ENCODE peak calls at places on chromosomes 1 and 21, in seven cellular contexts. F is ascending aorta, T is hepatocyte, B is fibroblast of lung, X is GM12865, J is pancreas, R is OCI-LY7. G is an unnamed sample.

GRCh38 chr1:216464489-216464888 is 41.2 kb upstream of the USH2A start:
- DNase-seq in X (no peak), J (no peak), F (no peak), T (no peak), B (peak), R (no peak), G (peak)

GRCh38 chr1:236142358-236143103 is at the start of gene GPR137B:
- DNase-seq in R (peak), F (no peak), X (peak), T (peak), J (peak), B (peak), G (no peak)

GRCh38 chr1:112396668-112397025 is 633 bp downstream of the CTTNBP2NL start:
- DNase-seq in X (no peak), R (peak), J (no peak), B (peak), T (peak), F (no peak), G (no peak)

GRCh38 chr1:234606731-234607090 is 3.3 kb downstream of the IRF2BP2 start:
- DNase-seq in F (no peak), J (no peak), R (no peak), T (no peak), B (no peak), X (no peak), G (no peak)

GRCh38 chr1:112358798-112359408 is 37.1 kb upstream of the CTTNBP2NL start:
- DNase-seq in X (peak), J (peak), R (peak), B (peak), F (no peak), T (peak), G (peak)

GRCh38 chr21:42941696-42942085 is 16.3 kb upstream of the ERVH48-1 start:
- DNase-seq in R (no peak), T (no peak), F (no peak), B (no peak), X (no peak), J (no peak), G (no peak)

GRCh38 chr1:67752306-67752705 is 67.3 kb downstream of the GADD45A start:
- DNase-seq in R (no peak), B (no peak), J (no peak), T (no peak), F (no peak), X (no peak), G (no peak)

GRCh38 chr1:113930499-113931161 is 1.5 kb downstream of the HIPK1 start:
- DNase-seq in T (peak), X (peak), B (peak), R (peak), J (no peak), F (no peak), G (no peak)

GRCh38 chr1:41540886-41541591 is 56.6 kb upstream of the EDN2 start:
- DNase-seq in T (no peak), X (peak), J (no peak), B (peak), R (no peak), F (peak), G (no peak)

GRCh38 chr1:1773874-1774273 is 4.4 kb downstream of the NADK start:
- DNase-seq in F (no peak), B (no peak), X (no peak), J (no peak), R (no peak), T (no peak), G (no peak)

GRCh38 chr21:42566524-42567180 is 53.0 kb downstream of the SLC37A1 start:
- DNase-seq in F (no peak), B (no peak), J (no peak), R (no peak), X (no peak), T (no peak), G (no peak)

GRCh38 chr1:97832490-97832889 is 88.3 kb downstream of the DPYD start:
- DNase-seq in R (no peak), F (no peak), T (no peak), B (peak), J (no peak), X (no peak), G (peak)

GRCh38 chr1:151980287-151981177 is 13.1 kb downstream of the S100A10 start:
- DNase-seq in J (no peak), R (no peak), F (no peak), T (peak), B (peak), X (no peak), G (no peak)

GRCh38 chr21:18298228-18298627 is 53.6 kb downstream of the CHODL start:
- DNase-seq in R (peak), T (no peak), J (no peak), B (no peak), X (no peak), F (no peak), G (no peak)

GRCh38 chr1:21668232-21669032 is 725 bp downstream of the RAP1GAP start:
- DNase-seq in T (no peak), F (no peak), X (no peak), J (no peak), B (no peak), R (no peak), G (no peak)

GRCh38 chr1:168285971-168286628 is 5.4 kb downstream of the TBX19 start:
- DNase-seq in X (no peak), B (no peak), F (no peak), T (no peak), R (no peak), J (no peak), G (no peak)

GRCh38 chr1:50975436-50975835 is 5.4 kb downstream of the CDKN2C start:
- DNase-seq in J (no peak), F (no peak), X (no peak), B (no peak), R (no peak), T (no peak), G (no peak)

GRCh38 chr1:171754381-171754705 is 12.5 kb upstream of the VAMP4 start:
- DNase-seq in R (no peak), X (no peak), B (peak), J (no peak), T (no peak), F (no peak), G (no peak)

GRCh38 chr1:30515746-30516504 is 207.5 kb downstream of the MATN1 start:
- DNase-seq in R (no peak), X (no peak), B (no peak), J (peak), F (no peak), T (no peak), G (no peak)

GRCh38 chr1:54460346-54460745 is 54.2 kb upstream of the SSBP3 start:
- DNase-seq in X (no peak), F (no peak), T (no peak), B (no peak), J (no peak), R (no peak), G (no peak)

GRCh38 chr1:5423109-5423508 is 569.1 kb downstream of the NPHP4 start:
- DNase-seq in T (peak), B (no peak), J (peak), R (peak), F (no peak), X (no peak), G (no peak)

GRCh38 chr1:184160236-184160635 is 108.7 kb downstream of the TSEN15 start:
- DNase-seq in R (no peak), J (no peak), B (peak), F (no peak), X (peak), T (no peak), G (no peak)

GRCh38 chr1:119859647-119860046 is 36.7 kb downstream of the ADAM30 start:
- DNase-seq in J (no peak), F (no peak), R (no peak), B (peak), T (no peak), X (no peak), G (no peak)

GRCh38 chr21:34558166-34558565 is 46.2 kb upstream of the KCNE1 start:
- DNase-seq in B (no peak), F (no peak), T (no peak), X (no peak), J (no peak), R (no peak), G (no peak)

GRCh38 chr1:204095248-204095640 is 22.3 kb downstream of the SOX13 start:
- DNase-seq in T (no peak), F (no peak), R (no peak), B (no peak), J (no peak), X (no peak), G (no peak)

GRCh38 chr21:39232926-39233325 is 49.7 kb upstream of the PSMG1 start:
- DNase-seq in B (peak), X (no peak), R (no peak), T (peak), J (no peak), F (no peak), G (no peak)

GRCh38 chr1:22018583-22019559 is 17.4 kb downstream of the CELA3A start:
- DNase-seq in J (no peak), F (no peak), T (no peak), X (peak), B (peak), R (peak), G (peak)

GRCh38 chr1:3350441-3351261 is 103.8 kb upstream of the ARHGEF16 start:
- DNase-seq in X (no peak), R (no peak), F (peak), B (no peak), T (no peak), J (no peak), G (no peak)

GRCh38 chr1:197269053-197269452 is 1.0 kb downstream of the CRB1 start:
- DNase-seq in B (no peak), F (no peak), R (no peak), X (no peak), J (no peak), T (no peak), G (no peak)

GRCh38 chr1:89356658-89357400 is 7.0 kb upstream of the GBP6 start:
- DNase-seq in T (peak), J (no peak), R (no peak), F (no peak), X (no peak), B (peak), G (no peak)

GRCh38 chr1:150148834-150149489 is 754 bp upstream of the PLEKHO1 start:
- DNase-seq in X (no peak), J (no peak), B (no peak), R (no peak), F (no peak), T (no peak), G (no peak)

GRCh38 chr1:174761257-174761760 is 238.4 kb upstream of the CACYBP start:
- DNase-seq in J (no peak), B (no peak), F (no peak), X (no peak), T (no peak), R (no peak), G (no peak)

DNA sequence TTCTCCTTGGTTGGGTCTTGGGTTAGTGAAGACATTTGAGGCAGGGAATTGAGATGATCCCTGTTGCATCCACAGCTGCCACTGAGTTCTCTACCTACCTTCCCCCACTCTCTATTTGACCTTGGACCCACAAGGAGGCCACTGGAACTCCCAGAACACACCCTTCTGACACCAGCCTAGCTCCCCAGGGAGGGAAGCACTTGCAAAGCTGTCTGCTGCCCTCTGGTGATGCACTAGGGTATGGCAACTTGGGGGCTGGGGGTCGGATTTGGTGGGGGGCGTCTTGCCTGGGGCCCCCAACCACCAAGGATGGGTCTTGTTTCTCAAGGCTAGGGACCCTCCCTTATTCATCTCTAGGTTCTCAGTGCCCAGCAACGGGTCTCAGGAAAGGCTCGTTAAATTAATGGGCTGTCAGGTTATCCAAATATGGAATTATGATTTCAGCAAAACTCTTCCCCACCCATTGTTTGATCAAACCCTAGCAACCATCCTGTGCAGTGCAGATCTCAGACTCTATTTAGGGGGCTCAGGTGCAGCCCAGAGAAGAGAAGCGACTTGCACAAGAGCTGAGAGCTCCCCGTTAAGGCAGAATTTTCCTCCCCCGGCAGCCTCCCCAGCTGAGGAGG is 177.8 kb upstream of the KLHDC7A start:
- DNase-seq in T (no peak), X (peak), J (no peak), F (no peak), R (peak), B (no peak), G (no peak)
- TF ChIP-seq CTCF in T (peak), X (peak), J (no peak), F (peak), R (peak), B (no peak), G (peak)

GRCh38 chr1:200273305-200273704 is 136.5 kb downstream of the ZNF281 start:
- DNase-seq in X (no peak), B (no peak), J (no peak), R (no peak), T (no peak), F (no peak), G (no peak)
- TF ChIP-seq CTCF in X (no peak), B (no peak), J (no peak), R (no peak), T (no peak), F (no peak), G (no peak)

GRCh38 chr1:110471131-110471530 is 20.2 kb downstream of the PROK1 start:
- DNase-seq in R (no peak), F (no peak), X (no peak), T (no peak), J (no peak), B (no peak), G (no peak)
- TF ChIP-seq CTCF in R (no peak), F (no peak), X (no peak), T (no peak), J (no peak), B (no peak), G (no peak)

GRCh38 chr1:37448185-37448584 is 26.2 kb upstream of the ZC3H12A start:
- DNase-seq in T (no peak), F (no peak), B (no peak), X (no peak), J (no peak), R (no peak), G (no peak)
- TF ChIP-seq CTCF in T (no peak), F (no peak), B (no peak), X (no peak), J (no peak), R (no peak), G (no peak)

DNA sequence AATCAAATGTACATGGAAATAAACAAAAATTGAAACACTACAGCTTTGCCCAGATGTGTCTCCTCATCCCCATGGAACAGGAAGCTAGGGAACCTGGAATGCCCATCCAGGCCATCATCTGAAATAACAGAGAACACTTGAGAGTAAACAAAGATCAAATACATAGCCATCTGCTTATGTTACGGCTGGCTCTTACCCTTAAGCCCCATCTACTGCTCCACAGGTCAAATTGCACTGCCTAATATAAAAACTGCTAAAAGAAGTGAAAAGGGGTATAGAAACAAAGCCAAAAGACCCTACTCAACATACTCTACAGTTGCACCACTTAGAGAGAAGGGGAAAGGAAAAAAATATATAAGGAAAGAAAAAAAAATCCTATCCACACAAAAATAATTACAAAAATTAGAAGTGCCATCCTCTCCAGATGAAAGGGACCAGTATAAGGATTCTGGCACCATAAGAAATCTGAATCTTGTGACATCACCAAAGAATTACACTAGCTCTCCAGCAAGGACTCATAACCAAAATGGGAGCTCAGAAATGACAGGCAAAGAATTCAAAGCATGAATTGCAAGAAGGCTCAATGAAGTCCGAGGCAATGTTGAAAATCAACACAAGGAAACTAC is 26.9 kb downstream of the OR6Y1 start:
- DNase-seq in J (no peak), R (peak), T (no peak), F (no peak), B (peak), X (peak), G (no peak)
- TF ChIP-seq CTCF in J (peak), R (peak), T (no peak), F (no peak), B (peak), X (peak), G (peak)

GRCh38 chr21:44013380-44014088 is 1.4 kb downstream of the TRAPPC10 start:
- DNase-seq in R (peak), J (no peak), F (no peak), B (no peak), T (peak), X (peak), G (no peak)

GRCh38 chr21:44011123-44011773 is 861 bp upstream of the TRAPPC10 start:
- DNase-seq in R (no peak), T (no peak), X (no peak), F (no peak), B (no peak), J (no peak), G (no peak)

GRCh38 chr21:44011774-44012473 is at the start of gene TRAPPC10:
- DNase-seq in R (peak), X (peak), F (peak), J (peak), T (peak), B (peak), G (peak)

GRCh38 chr21:44010429-44010828 is 1.7 kb upstream of the TRAPPC10 start:
- DNase-seq in F (no peak), R (no peak), B (no peak), X (no peak), T (no peak), J (no peak), G (no peak)

DNA sequence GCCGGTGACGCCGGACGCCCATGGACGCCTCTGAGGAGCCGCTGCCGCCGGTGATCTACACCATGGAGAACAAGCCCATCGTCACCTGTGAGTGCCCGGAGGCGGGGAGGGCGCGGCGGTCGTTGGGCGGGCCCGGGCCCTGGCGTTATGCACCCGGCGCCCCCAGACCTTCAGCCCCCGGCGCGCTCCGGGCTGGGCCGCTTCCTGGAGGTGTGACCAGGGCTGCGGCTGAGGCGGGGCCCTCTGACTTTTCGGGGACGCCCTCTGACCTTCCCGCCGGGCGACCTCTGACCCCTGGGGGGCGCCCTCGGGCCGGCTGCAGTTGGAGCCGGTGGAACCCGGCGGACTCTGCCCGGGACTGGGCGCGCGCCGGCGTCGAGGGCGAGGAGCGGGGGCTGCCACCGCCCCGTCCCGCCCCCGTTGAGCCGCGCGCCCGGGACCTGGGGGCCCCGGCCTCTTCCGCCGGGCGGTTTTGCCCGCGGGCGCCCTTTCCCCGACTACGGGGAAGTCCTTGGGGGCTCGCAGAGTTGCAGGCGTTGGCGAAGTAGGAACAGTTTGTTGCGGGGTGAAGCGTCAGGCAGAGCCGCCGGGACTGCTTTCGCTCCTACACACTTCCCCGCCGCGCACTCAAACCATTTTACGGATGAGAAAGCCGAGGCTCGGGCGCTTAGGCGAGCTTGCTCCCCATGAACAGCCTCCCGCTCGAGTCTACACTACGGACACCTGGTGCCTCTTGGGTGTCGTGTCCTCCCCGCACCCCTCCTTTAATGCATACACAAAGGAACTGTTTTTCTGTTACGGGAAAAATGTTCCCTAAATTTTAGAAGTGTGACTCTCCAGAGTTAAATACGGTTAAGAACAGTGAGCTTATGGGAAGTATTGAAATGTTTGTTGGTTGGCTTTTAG is 618 bp downstream of the TRAPPC10 start:
- DNase-seq in J (peak), R (peak), B (peak), T (peak), F (no peak), X (peak), G (no peak)
- TF ChIP-seq CTCF in J (no peak), R (peak), B (no peak), T (peak), F (no peak), X (peak), G (no peak)

GRCh38 chr1:65075123-65075976 is 72.7 kb upstream of the AK4 start:
- DNase-seq in T (peak), B (peak), F (no peak), X (peak), R (peak), J (peak), G (no peak)
- TF ChIP-seq CTCF in T (peak), B (peak), F (peak), X (peak), R (peak), J (peak), G (peak)

GRCh38 chr1:196143602-196144342 is 464.5 kb downstream of the KCNT2 start:
- DNase-seq in X (peak), B (no peak), T (no peak), J (no peak), F (no peak), R (peak), G (no peak)
- TF ChIP-seq CTCF in X (peak), B (no peak), T (peak), J (no peak), F (no peak), R (peak), G (no peak)

GRCh38 chr1:58786927-58787245 is 3.0 kb upstream of the JUN start:
- DNase-seq in R (no peak), X (no peak), B (no peak), F (no peak), T (no peak), J (no peak), G (no peak)

GRCh38 chr1:58784758-58785423 is 1.0 kb upstream of the JUN start:
- DNase-seq in J (peak), T (peak), B (peak), F (peak), R (peak), X (peak), G (peak)

GRCh38 chr1:58786184-58786926 is 2.5 kb upstream of the JUN start:
- DNase-seq in R (no peak), B (peak), X (no peak), F (no peak), J (no peak), T (no peak), G (no peak)

GRCh38 chr1:58783993-58784757 is at the start of gene JUN:
- DNase-seq in X (peak), R (peak), J (peak), F (peak), T (peak), B (peak), G (peak)

GRCh38 chr1:58785424-58786058 is 1.7 kb upstream of the JUN start:
- DNase-seq in X (peak), B (peak), R (peak), T (peak), F (no peak), J (peak), G (no peak)
- TF ChIP-seq CTCF in X (no peak), B (no peak), R (peak), T (no peak), F (no peak), J (no peak), G (no peak)

GRCh38 chr1:156337888-156338179 is 258 bp downstream of the CCT3 start:
- DNase-seq in X (no peak), B (no peak), J (no peak), R (no peak), T (no peak), F (no peak), G (no peak)
- TF ChIP-seq CTCF in X (no peak), B (no peak), J (no peak), R (no peak), T (no peak), F (no peak), G (peak)